ENCODE peak calls at places on chromosomes 5 and 9, in ten cellular contexts. D is colonic mucosa, N is fibroblast of mammary gland, J is cardiac fibroblast, L is AG04449, Z is uterus, A is dorsolateral prefrontal cortex, R is A549, M is mammary epithelial cell, B is astrocyte of the cerebellum. K is an unnamed sample.

GRCh38 chr5:435961-436640 is 6.9 kb upstream of the EXOC3 start:
- DNase-seq in L (no peak), N (peak; percentile 35), J (peak; percentile 43), A (no peak), B (no peak), M (no peak), R (peak; percentile 43), D (no peak), Z (no peak), K (no peak)

GRCh38 chr5:176740131-176740701 is 70.1 kb upstream of the UNC5A start:
- DNase-seq in Z (no peak), A (no peak), J (no peak), N (no peak), D (peak; percentile 6), L (no peak), R (no peak), M (no peak), B (no peak), K (no peak)

GRCh38 chr9:118009585-118009984 is 305.4 kb downstream of the TLR4 start:
- DNase-seq in B (no peak), N (no peak), R (no peak), M (no peak), A (no peak), L (no peak), Z (no peak), J (no peak), D (no peak), K (no peak)

GRCh38 chr5:176865964-176866363 is 33.2 kb downstream of the HK3 start:
- DNase-seq in L (no peak), N (no peak), D (no peak), J (no peak), A (no peak), R (no peak), B (no peak), M (no peak), Z (no peak), K (no peak)

GRCh38 chr9:118059520-118060278 is 355.5 kb downstream of the TLR4 start:
- DNase-seq in M (peak; percentile 19), A (no peak), D (no peak), N (peak; percentile 15), R (peak; percentile 2), B (peak; percentile 16), L (no peak), Z (no peak), J (peak; percentile 25), K (no peak)

GRCh38 chr9:19976226-19976625 is 187.4 kb upstream of the SLC24A2 start:
- DNase-seq in M (peak; percentile 70), N (no peak), D (no peak), J (peak; percentile 53), B (no peak), Z (no peak), R (no peak), A (no peak), L (no peak), K (no peak)

GRCh38 chr9:14383296-14383695 is 69.4 kb upstream of the NFIB start:
- DNase-seq in N (peak; percentile 49), R (no peak), J (peak; percentile 59), B (peak; percentile 86), M (no peak), A (no peak), Z (no peak), D (no peak), L (no peak), K (no peak)

GRCh38 chr9:95023217-95024003 is 294.1 kb downstream of the FANCC start:
- DNase-seq in J (peak; percentile 94), Z (no peak), A (no peak), M (peak; percentile 89), R (peak; percentile 80), L (peak; percentile 63), N (peak; percentile 93), B (peak; percentile 73), D (no peak), K (peak; percentile 74)

GRCh38 chr5:142841511-142842255 is 71.5 kb downstream of the ARHGAP26 start:
- DNase-seq in M (no peak), N (peak; percentile 90), D (no peak), R (peak; percentile 41), A (no peak), J (peak; percentile 78), Z (peak; percentile 73), L (no peak), B (no peak), K (no peak)

GRCh38 chr9:126363250-126363649 is 36.6 kb downstream of the MVB12B start:
- DNase-seq in J (no peak), N (no peak), Z (no peak), B (no peak), M (no peak), D (peak; percentile 53), R (no peak), A (no peak), L (no peak), K (no peak)

GRCh38 chr5:150579462-150580400 is 60.7 kb upstream of the SYNPO start:
- DNase-seq in J (no peak), A (no peak), D (no peak), Z (no peak), R (no peak), M (no peak), N (no peak), L (no peak), B (no peak), K (no peak)

GRCh38 chr9:96187108-96187695 is 114.8 kb downstream of the HSD17B3 start:
- DNase-seq in L (no peak), B (no peak), N (no peak), D (peak; percentile 80), A (no peak), R (no peak), M (no peak), Z (no peak), J (no peak), K (no peak)

GRCh38 chr5:926416-927171 is 33.9 kb downstream of the TRIP13 start:
- DNase-seq in Z (peak; percentile 23), N (no peak), R (no peak), L (no peak), M (no peak), J (peak; percentile 22), A (no peak), D (no peak), B (no peak), K (no peak)

GRCh38 chr9:112169368-112169767 is 5.7 kb downstream of the SUSD1 start:
- DNase-seq in D (peak; percentile 80), B (no peak), M (peak; percentile 86), J (no peak), R (no peak), A (no peak), Z (no peak), N (no peak), L (no peak), K (no peak)

GRCh38 chr5:11384441-11385250 is 519.6 kb downstream of the CTNND2 start:
- DNase-seq in D (peak; percentile 21), J (no peak), L (no peak), M (peak; percentile 1), A (peak; percentile 57), Z (no peak), N (no peak), R (no peak), B (no peak), K (no peak)

GRCh38 chr5:56900858-56901578 is 8.4 kb upstream of the SETD9 start:
- DNase-seq in D (peak; percentile 46), J (peak; percentile 64), B (peak; percentile 5), R (peak; percentile 47), M (peak; percentile 39), N (peak; percentile 53), L (no peak), Z (no peak), A (no peak), K (no peak)

DNA sequence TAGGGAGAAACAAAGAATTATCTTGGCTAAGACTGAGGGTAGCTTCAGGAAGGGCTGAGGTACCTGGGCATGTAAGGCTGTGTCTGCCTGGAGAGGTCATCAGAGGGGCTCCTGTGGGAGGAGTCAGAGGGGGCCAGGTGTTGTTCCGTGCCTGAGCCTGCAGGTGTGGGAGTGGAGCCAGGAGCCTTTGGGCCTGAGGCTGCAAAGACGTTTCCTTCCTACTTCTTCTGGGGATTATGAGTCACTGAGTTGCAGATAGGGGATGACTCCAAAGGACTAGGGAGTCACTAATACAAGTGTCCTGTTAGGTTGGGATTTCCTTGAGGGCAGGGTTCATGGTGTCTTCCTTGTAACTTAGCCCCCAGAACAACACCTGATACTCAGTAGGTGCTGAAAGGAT is 391.1 kb downstream of the ARHGEF28 start:
- DNase-seq in B (no peak), R (no peak), L (no peak), D (no peak), J (peak; percentile 27), N (no peak), M (peak; percentile 94), A (no peak), Z (no peak), K (no peak)
- TF ChIP-seq CTCF in B (no peak), R (no peak), L (no peak), D (no peak), J (no peak), N (no peak), M (peak; percentile 31), A (no peak), Z (no peak), K (no peak)

DNA sequence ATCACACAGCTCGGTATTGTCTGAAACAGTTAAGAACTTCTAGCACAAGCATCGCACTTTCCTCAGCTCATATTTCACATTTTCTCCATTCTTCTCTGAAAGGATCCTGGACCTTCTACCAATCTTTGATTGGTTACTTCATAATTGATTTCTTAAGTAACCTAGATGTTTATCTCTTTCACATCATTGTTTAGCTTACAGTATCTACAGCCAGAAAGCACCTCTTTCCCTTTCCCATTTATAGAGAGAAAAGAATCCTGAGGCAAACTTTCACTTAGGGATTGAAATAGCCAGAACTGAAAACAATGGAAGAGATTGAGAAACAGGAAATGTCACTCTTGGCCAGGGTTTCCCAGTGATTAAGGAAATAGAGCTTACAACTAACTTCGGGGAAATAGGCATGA is 2.5 kb downstream of the IL33 start:
- DNase-seq in J (peak; percentile 89), D (no peak), N (peak; percentile 58), M (peak; percentile 61), A (no peak), B (peak; percentile 6), Z (no peak), R (no peak), L (no peak), K (no peak)
- H3K4me3 ChIP-seq in J (peak overlapping the region; percentile 13), D (no peak overlapping the region), N (no peak overlapping the region), M (peak overlapping the region; percentile 13), A (no peak overlapping the region), B (no peak overlapping the region), Z (peak overlapping the region; percentile 24), R (no peak overlapping the region), L (no peak overlapping the region), K (no peak overlapping the region)

DNA sequence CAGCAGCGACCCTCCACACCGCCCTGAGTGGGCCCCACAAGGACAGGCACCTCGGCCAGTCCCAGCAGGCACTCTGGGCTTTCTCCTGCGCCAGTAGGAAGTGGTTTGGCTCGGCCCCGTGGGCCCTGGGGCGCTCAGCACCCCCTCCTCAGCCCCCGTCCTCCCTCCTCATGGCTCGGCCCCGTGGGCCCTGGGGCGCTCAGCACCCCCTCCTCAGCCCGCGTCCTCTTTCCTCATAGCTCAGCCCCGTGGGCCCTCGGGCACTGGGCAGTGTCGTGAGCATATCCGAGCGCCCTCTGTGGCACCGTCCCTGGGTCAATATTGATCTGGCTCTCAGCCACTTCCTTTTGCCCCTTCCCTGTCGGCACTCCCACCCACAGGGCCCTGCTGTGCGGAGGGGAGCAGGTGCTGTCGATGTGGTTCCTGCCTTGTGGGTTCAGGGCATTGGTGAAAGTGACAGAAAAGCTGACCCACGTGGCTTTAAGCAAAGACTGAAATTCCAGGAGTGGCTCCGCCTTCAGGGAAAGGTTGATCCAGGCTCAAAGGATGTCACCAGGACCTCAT is 5.5 kb upstream of the SCGB3A1 start:
- DNase-seq in D (no peak), B (no peak), A (no peak), Z (no peak), M (no peak), R (no peak), J (no peak), N (no peak), L (no peak), K (no peak)
- TF ChIP-seq CTCF in D (no peak), B (no peak), A (no peak), Z (no peak), M (no peak), R (no peak), J (no peak), N (no peak), L (no peak), K (no peak)

GRCh38 chr5:35617060-35617434 is 616 bp upstream of the SPEF2 start:
- DNase-seq in R (no peak), N (no peak), Z (no peak), A (no peak), L (no peak), M (no peak), B (no peak), J (no peak), D (no peak), K (no peak)
- H3K4me3 ChIP-seq in R (peak overlapping the region; percentile 87), N (peak overlapping the region; percentile 81), Z (peak overlapping the region; percentile 55), A (peak overlapping the region; percentile 63), L (peak overlapping the region; percentile 88), M (peak overlapping the region; percentile 79), B (peak overlapping the region; percentile 77), J (peak overlapping the region; percentile 89), D (peak overlapping the region; percentile 77), K (no peak overlapping the region)

K was measured in AG09309.